ENCODE peak calls at places on chromosomes 6 and 20, in six cellular contexts. L is NAMALWA, N is AG04450, Z is B cell, F is A549, O is RPMI8226. T is an unnamed sample.

GRCh38 chr6:108942556-108943492 is 94.6 kb downstream of the ARMC2 start:
- DNase-seq in O (no peak), L (no peak), Z (peak; percentile 55), N (no peak), F (no peak), T (no peak)

GRCh38 chr6:11653028-11653583 is 115.6 kb downstream of the TMEM170B start:
- DNase-seq in Z (no peak), O (no peak), L (no peak), F (peak; percentile 68), N (peak; percentile 83), T (peak; percentile 90)

GRCh38 chr6:252775-253526 is 39.3 kb upstream of the DUSP22 start:
- DNase-seq in N (no peak), F (no peak), L (no peak), Z (no peak), O (peak; percentile 30), T (no peak)

GRCh38 chr6:75427342-75427741 is 66.3 kb downstream of the FILIP1 start:
- DNase-seq in F (no peak), O (no peak), N (no peak), Z (no peak), L (no peak), T (no peak)

GRCh38 chr6:167845856-167846255 is 19.1 kb downstream of the AFDN start:
- DNase-seq in F (no peak), N (no peak), L (no peak), Z (no peak), O (no peak), T (no peak)

GRCh38 chr20:50595433-50595895 is 85.3 kb downstream of the PTPN1 start:
- DNase-seq in F (no peak), N (no peak), L (no peak), O (no peak), Z (no peak), T (no peak)

GRCh38 chr6:16540804-16541752 is 220.2 kb downstream of the ATXN1 start:
- DNase-seq in N (no peak), F (peak; percentile 3), Z (no peak), L (no peak), O (no peak), T (no peak)

GRCh38 chr6:26455357-26455970 is 2.3 kb upstream of the BTN2A1 start:
- DNase-seq in N (no peak), Z (no peak), L (no peak), F (no peak), O (no peak), T (no peak)

GRCh38 chr6:31680841-31681671 is at the start of gene LY6G5C:
- DNase-seq in N (peak; percentile 91), Z (peak; percentile 75), F (peak; percentile 83), O (peak; percentile 77), L (peak; percentile 58), T (peak; percentile 64)

GRCh38 chr6:31728767-31729514 is at the start of gene DDAH2:
- DNase-seq in Z (no peak), N (no peak), O (no peak), L (no peak), F (no peak), T (no peak)

GRCh38 chr6:157078326-157078725 is 245.0 kb downstream of the TMEM242 start:
- DNase-seq in Z (no peak), F (no peak), N (no peak), O (no peak), L (no peak), T (no peak)

GRCh38 chr6:14036911-14037310 is 80.7 kb upstream of the CD83 start:
- DNase-seq in N (no peak), Z (no peak), O (no peak), F (no peak), L (no peak), T (no peak)

GRCh38 chr6:69349776-69350175 is 447.0 kb downstream of the LMBRD1 start:
- DNase-seq in L (no peak), N (no peak), Z (no peak), O (no peak), F (no peak), T (no peak)

GRCh38 chr20:62210496-62210855 is 9.6 kb downstream of the HRH3 start:
- DNase-seq in O (no peak), Z (no peak), L (no peak), N (no peak), F (no peak), T (no peak)

GRCh38 chr20:47035191-47035590 is 140.5 kb downstream of the EYA2 start:
- DNase-seq in F (no peak), L (no peak), Z (no peak), N (no peak), O (no peak), T (no peak)

GRCh38 chr6:104591573-104592334 is 268.0 kb downstream of the HACE1 start:
- DNase-seq in N (no peak), L (no peak), O (no peak), Z (no peak), F (no peak), T (peak; percentile 12)

GRCh38 chr6:132819405-132820145 is 5.2 kb downstream of the RPS12 start:
- DNase-seq in F (no peak), O (no peak), Z (no peak), L (peak; percentile 48), N (no peak), T (no peak)

GRCh38 chr20:46999821-47000465 is 105.3 kb downstream of the EYA2 start:
- DNase-seq in O (no peak), N (no peak), Z (no peak), F (no peak), L (peak; percentile 36), T (no peak)

GRCh38 chr6:154481541-154482013 is 28.9 kb downstream of the CNKSR3 start:
- DNase-seq in F (no peak), Z (no peak), N (no peak), O (no peak), L (no peak), T (no peak)

GRCh38 chr6:145155411-145155810 is 579.9 kb downstream of the EPM2A start:
- DNase-seq in Z (no peak), L (no peak), F (no peak), O (no peak), N (no peak), T (no peak)

GRCh38 chr6:5151955-5152401 is 66.8 kb downstream of the PPP1R3G start:
- DNase-seq in L (no peak), N (peak; percentile 18), Z (no peak), O (no peak), F (peak; percentile 3), T (peak; percentile 64)

GRCh38 chr6:145929037-145929633 is 35.0 kb downstream of the SHPRH start:
- DNase-seq in N (peak; percentile 13), O (peak; percentile 33), L (peak; percentile 69), F (peak; percentile 47), Z (peak; percentile 37), T (no peak)

GRCh38 chr20:33993800-33994623 is at the start of gene RALY:
- DNase-seq in O (peak; percentile 86), Z (peak; percentile 92), L (peak; percentile 89), N (no peak), F (peak; percentile 79), T (no peak)

GRCh38 chr6:54244430-54244829 is 63.8 kb upstream of the TINAG start:
- DNase-seq in L (peak; percentile 39), O (peak; percentile 8), N (no peak), Z (no peak), F (peak; percentile 3), T (no peak)

GRCh38 chr20:15075586-15075985 is 738.2 kb upstream of the FLRT3 start:
- DNase-seq in F (no peak), L (no peak), Z (no peak), O (no peak), N (no peak), T (no peak)

GRCh38 chr20:19125508-19125907 is 86.9 kb upstream of the SLC24A3 start:
- DNase-seq in Z (no peak), L (no peak), O (no peak), N (no peak), F (no peak), T (no peak)

GRCh38 chr20:12414446-12415274 is 497.0 kb downstream of the BTBD3 start:
- DNase-seq in F (no peak), Z (no peak), N (no peak), O (peak; percentile 30), L (no peak), T (no peak)

GRCh38 chr20:44863661-44864060 is 21.8 kb upstream of the YWHAB start:
- DNase-seq in F (no peak), Z (no peak), O (no peak), N (no peak), L (no peak), T (no peak)

GRCh38 chr6:155959898-155960297 is 504.3 kb upstream of the NOX3 start:
- DNase-seq in N (no peak), L (no peak), Z (no peak), O (no peak), F (no peak), T (no peak)

GRCh38 chr6:24242924-24243323 is 114.9 kb downstream of the DCDC2 start:
- DNase-seq in O (no peak), N (no peak), F (no peak), Z (no peak), L (no peak), T (no peak)

GRCh38 chr6:17381429-17382147 is 11.8 kb upstream of the CAP2 start:
- DNase-seq in N (peak; percentile 71), Z (no peak), F (peak; percentile 20), O (no peak), L (no peak), T (peak; percentile 67)

GRCh38 chr20:13800728-13801134 is 15.9 kb downstream of the NDUFAF5 start:
- DNase-seq in N (peak; percentile 78), F (peak; percentile 47), L (no peak), Z (no peak), O (peak; percentile 44), T (peak; percentile 31)